ENCODE peak calls at places on chromosomes 16 and 17, in six cellular contexts. X is Kasumi-1; H is occipital lobe; M is stimulated activated CD4-positive, alpha-beta T cell treated with anti-CD3 and anti-CD28 coated beads, Interleukin-4, amount 100 ng/mL, for 4 hours; G is left ventricle myocardium inferior; D is RPMI7951. J is an unnamed sample.

GRCh38 chr16:88730632-88731607 is 24.6 kb downstream of the CTU2 start:
- DNase-seq in D (no peak), X (no peak), M (no peak), H (no peak), G (no peak), J (no peak)

GRCh38 chr16:86991679-86992078 is 325.5 kb downstream of the C16orf95 start:
- DNase-seq in G (no peak), M (no peak), H (no peak), X (no peak), D (peak), J (no peak)

GRCh38 chr17:57517519-57518342 is 227.4 kb downstream of the CCDC182 start:
- DNase-seq in G (no peak), D (no peak), H (no peak), M (no peak), X (no peak), J (no peak)

GRCh38 chr16:3282103-3282746 is 1.1 kb upstream of the ZNF263 start:
- DNase-seq in X (peak), G (no peak), H (no peak), M (no peak), D (peak), J (no peak)

GRCh38 chr16:75011634-75012307 is 12.9 kb downstream of the ZNRF1 start:
- DNase-seq in D (peak), G (no peak), X (no peak), M (peak), H (peak), J (peak)

GRCh38 chr17:49515196-49515770 is 20.2 kb downstream of the NGFR start:
- DNase-seq in G (peak), D (peak), X (peak), M (no peak), H (peak), J (peak)

GRCh38 chr16:67969286-67970039 is 1.0 kb upstream of the SLC12A4 start:
- DNase-seq in X (no peak), H (no peak), D (no peak), M (no peak), G (no peak), J (no peak)

GRCh38 chr16:19389246-19389645 is 28.4 kb upstream of the TMC5 start:
- DNase-seq in M (peak), H (no peak), G (peak), D (peak), X (no peak), J (peak)

GRCh38 chr16:88566158-88566557 is 4.0 kb upstream of the ZC3H18 start:
- DNase-seq in M (peak), G (no peak), D (peak), H (no peak), X (no peak), J (no peak)

GRCh38 chr17:63930951-63931575 is 1.1 kb downstream of the CD79B start:
- DNase-seq in M (peak), G (peak), X (peak), D (no peak), H (no peak), J (no peak)

GRCh38 chr16:1297413-1297773 is 12.0 kb upstream of the UBE2I start:
- DNase-seq in M (no peak), H (no peak), G (no peak), X (no peak), D (no peak), J (no peak)

GRCh38 chr17:81086789-81087551 is 52.0 kb downstream of the BAIAP2 start:
- DNase-seq in D (no peak), X (no peak), M (no peak), G (no peak), H (no peak), J (no peak)

GRCh38 chr16:27195941-27196595 is 7.3 kb upstream of the KDM8 start:
- DNase-seq in D (no peak), X (no peak), G (no peak), M (no peak), H (no peak), J (no peak)

GRCh38 chr16:10040136-10041080 is 141.8 kb downstream of the GRIN2A start:
- DNase-seq in D (peak), G (no peak), M (no peak), X (no peak), H (peak), J (no peak)

GRCh38 chr17:79577485-79578187 is 33.2 kb downstream of the RBFOX3 start:
- DNase-seq in D (no peak), H (no peak), M (no peak), X (no peak), G (no peak), J (no peak)

GRCh38 chr17:1720856-1721386 is 3.6 kb upstream of the WDR81 start:
- DNase-seq in H (no peak), G (no peak), M (peak), X (no peak), D (peak), J (peak)

GRCh38 chr16:85574672-85575475 is 38.2 kb upstream of the GSE1 start:
- DNase-seq in X (no peak), D (no peak), G (no peak), H (no peak), M (no peak), J (no peak)

GRCh38 chr16:55056585-55057520 is 126.2 kb downstream of the IRX5 start:
- DNase-seq in X (no peak), H (no peak), G (no peak), M (no peak), D (no peak), J (peak)

GRCh38 chr16:4702466-4702808 is 9.1 kb downstream of the NUDT16L1 start:
- DNase-seq in H (no peak), D (no peak), G (no peak), X (no peak), M (no peak), J (no peak)

GRCh38 chr16:66569827-66570405 is 3.7 kb downstream of the CMTM1 start:
- DNase-seq in G (no peak), H (no peak), M (no peak), D (peak), X (no peak), J (peak)

GRCh38 chr17:81301195-81302144 is 6.4 kb upstream of the SLC38A10 start:
- DNase-seq in D (no peak), H (no peak), X (no peak), M (no peak), G (no peak), J (no peak)

GRCh38 chr16:78244131-78244899 is 144.9 kb downstream of the WWOX start:
- DNase-seq in X (no peak), G (no peak), D (no peak), M (no peak), H (no peak), J (no peak)